ENCODE peak calls at places on chromosomes 1 and 21, in ten cellular contexts. P, Q, V, X, J, F, S, G, B and Z are unnamed samples.

GRCh38 chr1:229229721-229230135 is 41.2 kb upstream of the RAB4A start:
- DNase-seq in P (no peak), Q (no peak), V (no peak), X (peak), J (peak), F (no peak), S (no peak), G (peak), B (no peak), Z (no peak)

GRCh38 chr1:183069562-183070216 is 46.5 kb downstream of the LAMC1 start:
- DNase-seq in P (no peak), Q (no peak), V (no peak), X (no peak), J (no peak), F (no peak), S (no peak), G (no peak), B (no peak), Z (no peak)

GRCh38 chr1:98454666-98455065 is 206.9 kb upstream of the SNX7 start:
- DNase-seq in P (no peak), Q (no peak), V (no peak), X (no peak), J (no peak), F (no peak), S (no peak), G (no peak), B (no peak), Z (no peak)

GRCh38 chr1:54716299-54717047 is 812 bp downstream of the TTC4 start:
- DNase-seq in P (peak), Q (no peak), V (no peak), X (no peak), J (no peak), F (no peak), S (peak), G (no peak), B (no peak), Z (no peak)

GRCh38 chr1:215992620-215993019 is 425.5 kb downstream of the KCTD3 start:
- DNase-seq in P (no peak), Q (peak), V (no peak), X (no peak), J (peak), F (no peak), S (no peak), G (no peak), B (no peak), Z (no peak)

GRCh38 chr1:91505086-91505485 is 4.4 kb downstream of the CDC7 start:
- DNase-seq in P (no peak), Q (no peak), V (no peak), X (no peak), J (no peak), F (no peak), S (no peak), G (no peak), B (no peak), Z (no peak)

GRCh38 chr1:96370752-96371151 is 350.8 kb upstream of the PTBP2 start:
- DNase-seq in P (no peak), Q (no peak), V (no peak), X (no peak), J (no peak), F (no peak), S (no peak), G (no peak), B (no peak), Z (no peak)

GRCh38 chr1:23593556-23594148 is 34.4 kb upstream of the ID3 start:
- DNase-seq in P (no peak), Q (peak), V (no peak), X (peak), J (peak), F (no peak), S (peak), G (no peak), B (no peak), Z (no peak)

GRCh38 chr21:41627428-41627827 is 119.5 kb upstream of the TMPRSS2 start:
- DNase-seq in P (no peak), Q (no peak), V (no peak), X (no peak), J (no peak), F (no peak), S (no peak), G (no peak), B (no peak), Z (no peak)

GRCh38 chr1:198864695-198865094 is 225.9 kb downstream of the PTPRC start:
- DNase-seq in P (no peak), Q (no peak), V (no peak), X (no peak), J (no peak), F (no peak), S (no peak), G (no peak), B (no peak), Z (no peak)

GRCh38 chr1:158999301-159000069 is 10.2 kb upstream of the IFI16 start:
- DNase-seq in P (no peak), Q (no peak), V (no peak), X (peak), J (peak), F (no peak), S (peak), G (peak), B (no peak), Z (no peak)

GRCh38 chr21:44300262-44300959 is 558 bp downstream of the PFKL start:
- DNase-seq in P (peak), Q (no peak), V (peak), X (peak), J (peak), F (peak), S (no peak), G (no peak), B (peak), Z (no peak)

GRCh38 chr1:236997882-236998281 is 6.4 kb downstream of the MT1HL1 start:
- DNase-seq in P (no peak), Q (no peak), V (no peak), X (no peak), J (no peak), F (no peak), S (peak), G (no peak), B (no peak), Z (no peak)

GRCh38 chr1:226624526-226624925 is 76.0 kb downstream of the STUM start:
- DNase-seq in P (no peak), Q (no peak), V (no peak), X (no peak), J (no peak), F (peak), S (peak), G (no peak), B (no peak), Z (no peak)

GRCh38 chr1:14260480-14260879 is 338.0 kb upstream of the KAZN start:
- DNase-seq in P (no peak), Q (no peak), V (no peak), X (no peak), J (no peak), F (no peak), S (no peak), G (no peak), B (no peak), Z (no peak)

GRCh38 chr1:160942926-160943325 is 11.7 kb downstream of the ITLN2 start:
- DNase-seq in P (no peak), Q (no peak), V (no peak), X (no peak), J (peak), F (no peak), S (peak), G (no peak), B (no peak), Z (no peak)

GRCh38 chr21:31959881-31960280 is 87.1 kb downstream of the HUNK start:
- DNase-seq in P (no peak), Q (no peak), V (no peak), X (no peak), J (no peak), F (no peak), S (no peak), G (no peak), B (no peak), Z (no peak)

GRCh38 chr1:23356451-23356850 is 12.4 kb upstream of the HNRNPR start:
- DNase-seq in P (no peak), Q (no peak), V (no peak), X (no peak), J (no peak), F (no peak), S (no peak), G (peak), B (no peak), Z (no peak)

GRCh38 chr1:11653616-11654570 is at the start of gene FBXO2:
- DNase-seq in P (no peak), Q (no peak), V (no peak), X (peak), J (no peak), F (no peak), S (peak), G (peak), B (no peak), Z (no peak)

GRCh38 chr1:33119532-33120217 is 38.7 kb downstream of the AZIN2 start:
- DNase-seq in P (no peak), Q (no peak), V (no peak), X (no peak), J (peak), F (no peak), S (peak), G (no peak), B (no peak), Z (no peak)

GRCh38 chr1:23796466-23797271 is 3.9 kb downstream of the GALE start:
- DNase-seq in P (no peak), Q (no peak), V (no peak), X (no peak), J (no peak), F (no peak), S (peak), G (no peak), B (no peak), Z (no peak)

GRCh38 chr1:91725961-91726704 is 159.8 kb downstream of the TGFBR3 start:
- DNase-seq in P (no peak), Q (no peak), V (no peak), X (peak), J (no peak), F (no peak), S (no peak), G (no peak), B (no peak), Z (no peak)

GRCh38 chr1:248757784-248758195 is 2.2 kb upstream of the LYPD8 start:
- DNase-seq in P (no peak), Q (no peak), V (no peak), X (no peak), J (no peak), F (no peak), S (no peak), G (no peak), B (no peak), Z (no peak)

GRCh38 chr1:233244183-233244582 is 51.3 kb downstream of the PCNX2 start:
- DNase-seq in P (no peak), Q (no peak), V (no peak), X (no peak), J (no peak), F (no peak), S (no peak), G (no peak), B (no peak), Z (no peak)

GRCh38 chr1:155049651-155050559 is 1.2 kb upstream of the ADAM15 start:
- DNase-seq in P (no peak), Q (no peak), V (no peak), X (no peak), J (no peak), F (no peak), S (no peak), G (no peak), B (no peak), Z (no peak)

GRCh38 chr1:184930232-184930631 is 44.1 kb downstream of the NIBAN1 start:
- DNase-seq in P (no peak), Q (no peak), V (no peak), X (no peak), J (no peak), F (no peak), S (no peak), G (no peak), B (no peak), Z (no peak)

GRCh38 chr1:150022357-150022756 is 11.8 kb upstream of the OTUD7B start:
- DNase-seq in P (no peak), Q (no peak), V (no peak), X (no peak), J (no peak), F (no peak), S (no peak), G (no peak), B (no peak), Z (no peak)

GRCh38 chr21:32185103-32185502 is 93.7 kb downstream of the MIS18A start:
- DNase-seq in P (no peak), Q (no peak), V (no peak), X (no peak), J (no peak), F (no peak), S (no peak), G (no peak), B (no peak), Z (no peak)

GRCh38 chr1:246302251-246302625 is 204.8 kb downstream of the SMYD3 start:
- DNase-seq in P (no peak), Q (no peak), V (no peak), X (no peak), J (no peak), F (no peak), S (no peak), G (no peak), B (no peak), Z (no peak)